ENCODE peak calls at places on chromosomes 1 and 21, in six cellular contexts. G is A549, M is HepG2, K is GM12878, Y is endothelial cell of umbilical vein, C is K562. P is an unnamed sample.

GRCh38 chr1:227318003-227318851 is at the start of gene CDC42BPA:
- DNase-seq in G (peak), C (peak), K (no peak), M (peak), Y (peak), P (peak)

GRCh38 chr1:38831753-38832734 is 27.5 kb downstream of the RRAGC start:
- DNase-seq in M (no peak), C (no peak), Y (no peak), G (no peak), K (no peak), P (no peak)

GRCh38 chr1:173438655-173439054 is 38.5 kb upstream of the PRDX6 start:
- DNase-seq in K (no peak), G (no peak), Y (no peak), M (peak), C (no peak), P (no peak)

GRCh38 chr1:48687271-48688045 is 89.2 kb downstream of the BEND5 start:
- DNase-seq in C (no peak), Y (no peak), G (no peak), K (no peak), M (no peak), P (no peak)

GRCh38 chr1:151908228-151908691 is 1.1 kb downstream of the THEM4 start:
- DNase-seq in K (no peak), M (peak), C (no peak), Y (peak), G (no peak), P (peak)

GRCh38 chr1:182602945-182603645 is 1.1 kb downstream of the RGS16 start:
- DNase-seq in Y (no peak), M (no peak), K (no peak), G (no peak), C (no peak), P (peak)

GRCh38 chr1:1629430-1630190 is 2.4 kb upstream of the MMP23B start:
- DNase-seq in C (no peak), K (no peak), M (no peak), Y (no peak), G (no peak), P (no peak)

GRCh38 chr21:18245493-18245967 is 897 bp downstream of the CHODL start:
- DNase-seq in M (peak), Y (no peak), G (no peak), K (no peak), C (no peak), P (no peak)

GRCh38 chr21:25280061-25280460 is 327.2 kb downstream of the MRPL39 start:
- DNase-seq in K (no peak), Y (no peak), C (no peak), M (no peak), G (no peak), P (no peak)
- TF ChIP-seq MYC in K (no peak), Y (no peak), C (no peak), M (no peak), G (no peak), P (no peak)

DNA sequence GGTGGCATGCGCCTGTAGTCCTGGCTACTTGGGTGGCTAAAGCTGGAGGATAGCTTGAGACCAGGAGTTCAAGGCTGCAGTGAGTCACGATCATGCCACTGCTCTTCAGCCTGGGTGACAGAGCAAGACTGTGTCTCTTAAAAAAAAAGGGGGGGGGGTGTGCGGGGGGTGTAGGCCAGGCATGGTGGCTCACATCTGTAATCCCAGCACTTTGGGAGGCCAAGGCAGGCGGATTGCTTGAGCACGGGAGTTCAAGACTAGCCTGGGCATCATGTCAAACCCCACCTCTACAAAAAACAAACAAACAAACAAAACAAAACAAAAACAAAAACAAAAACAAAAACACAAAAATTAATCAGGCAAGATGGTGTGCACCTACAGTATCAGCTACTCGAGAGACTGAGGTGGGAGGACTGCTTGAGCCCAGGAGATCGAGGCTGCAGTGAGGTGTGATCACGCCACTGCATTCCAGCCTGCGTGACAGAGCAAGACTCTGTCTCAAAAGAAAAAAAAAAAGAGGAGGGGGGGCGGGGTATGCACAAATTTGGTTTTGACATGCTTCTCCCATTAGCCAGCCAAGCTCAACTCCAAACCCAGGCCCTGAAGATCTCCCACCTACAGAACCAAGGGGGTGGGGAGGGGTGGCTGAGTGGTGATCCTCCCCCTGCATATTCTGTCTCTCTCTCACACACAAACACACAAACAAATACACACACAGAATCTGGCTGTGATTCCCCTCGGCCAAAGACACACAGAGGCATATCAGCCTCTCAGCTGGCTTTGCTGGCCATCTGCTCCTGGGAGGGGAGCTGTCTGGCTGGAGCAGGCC is 3.1 kb downstream of the PTAFR start:
- DNase-seq in K (no peak), C (no peak), M (peak), Y (no peak), G (no peak), P (no peak)
- TF ChIP-seq MYC in K (no peak), C (no peak), M (no peak), Y (no peak), G (no peak), P (no peak)

GRCh38 chr1:186304982-186305949 is 69.8 kb downstream of the TPR start:
- DNase-seq in C (peak), M (peak), Y (peak), G (peak), K (no peak), P (peak)
- TF ChIP-seq MYC in C (no peak), M (no peak), Y (no peak), G (no peak), K (no peak), P (no peak)

DNA sequence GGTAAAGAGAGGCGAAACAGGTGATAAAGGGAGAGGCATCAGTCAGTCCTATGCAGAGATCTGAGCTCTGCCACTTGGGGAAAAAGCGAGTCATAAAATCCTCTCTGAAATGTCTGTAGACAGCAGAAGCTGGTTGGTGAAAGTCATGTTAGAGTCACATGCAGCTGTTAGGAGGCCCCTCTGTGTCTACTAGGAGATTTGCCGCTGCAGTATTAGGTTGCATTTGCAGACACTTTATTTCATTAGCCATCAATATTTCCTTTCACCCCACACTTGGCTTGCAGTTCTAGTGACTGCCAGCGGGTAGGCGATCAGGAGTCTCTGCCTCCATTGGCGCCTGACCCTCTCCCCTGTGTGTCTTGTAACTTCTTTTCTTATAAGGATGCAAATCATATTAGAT is 16.2 kb downstream of the ATP1A4 start:
- DNase-seq in M (no peak), K (no peak), C (no peak), Y (no peak), G (no peak), P (peak)
- TF ChIP-seq MYC in M (no peak), K (no peak), C (no peak), Y (no peak), G (no peak), P (no peak)

DNA sequence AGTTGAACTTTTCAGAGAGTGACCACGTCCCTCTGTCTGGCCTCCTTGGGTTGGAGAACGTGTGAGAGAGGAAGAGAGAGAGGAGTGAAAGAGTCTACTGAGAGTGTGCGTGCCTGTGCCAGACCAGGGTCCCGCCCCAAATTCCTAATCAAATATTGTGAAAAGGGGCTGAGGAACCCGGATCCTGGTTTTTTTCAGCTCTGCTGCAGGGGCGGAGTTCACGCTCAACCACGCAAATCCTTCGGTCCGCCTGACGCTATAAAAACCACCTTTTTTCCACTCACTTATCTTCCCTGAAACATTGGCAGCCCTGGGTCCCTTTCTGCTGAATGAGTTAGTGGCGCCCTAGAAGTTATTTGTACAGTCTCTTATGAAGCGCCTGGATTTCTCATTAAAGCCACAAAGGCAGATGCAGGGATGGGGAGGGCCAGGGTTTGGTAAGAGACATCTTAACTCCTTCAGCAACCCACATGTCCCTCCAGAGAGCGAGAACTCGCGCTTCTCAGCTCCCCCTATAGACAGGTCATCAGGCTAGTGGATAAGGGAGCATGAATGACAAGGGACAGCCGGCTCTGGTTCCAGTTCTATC is at the start of gene FMOD:
- DNase-seq in M (no peak), K (no peak), C (peak), Y (no peak), G (no peak), P (peak)
- TF ChIP-seq MYC in M (no peak), K (no peak), C (no peak), Y (no peak), G (no peak), P (no peak)

GRCh38 chr1:209625791-209626285 is 26.4 kb downstream of the LAMB3 start:
- DNase-seq in G (no peak), M (no peak), K (no peak), Y (no peak), C (no peak), P (no peak)
- TF ChIP-seq MYC in G (no peak), M (no peak), K (no peak), Y (no peak), C (no peak), P (no peak)